ENCODE peak calls at places on chromosomes 13 and 19, in eight cellular contexts. A, Z, S, R, W, D, O and M are unnamed samples.

GRCh38 chr19:15199652-15200574 is 882 bp downstream of the NOTCH3 start:
- DNase-seq in O (no peak), S (no peak), D (no peak), W (no peak), Z (no peak), R (peak), A (no peak), M (no peak)

GRCh38 chr13:79060216-79060615 is 345.8 kb downstream of the RBM26 start:
- DNase-seq in D (no peak), R (no peak), Z (no peak), O (no peak), A (no peak), W (no peak), S (no peak), M (no peak)

GRCh38 chr13:103236213-103236612 is 170.0 kb upstream of the SLC10A2 start:
- DNase-seq in W (no peak), D (no peak), S (no peak), Z (no peak), O (no peak), A (peak), R (no peak), M (peak)

GRCh38 chr13:50609016-50609415 is 234.5 kb downstream of the DLEU7 start:
- DNase-seq in R (no peak), W (no peak), Z (no peak), D (no peak), O (no peak), S (no peak), A (no peak), M (no peak)

GRCh38 chr13:30268673-30269072 is 38.7 kb downstream of the KATNAL1 start:
- DNase-seq in Z (no peak), S (no peak), A (no peak), O (no peak), D (no peak), W (no peak), R (no peak), M (no peak)

GRCh38 chr19:18046066-18046718 is 38.2 kb downstream of the ARRDC2 start:
- DNase-seq in W (peak), R (peak), O (no peak), A (peak), D (no peak), S (no peak), Z (no peak), M (peak)

GRCh38 chr13:109509154-109509905 is 277.1 kb downstream of the IRS2 start:
- DNase-seq in O (no peak), Z (no peak), W (peak), R (peak), A (peak), S (no peak), D (no peak), M (peak)

GRCh38 chr13:102598061-102598460 is 1.3 kb downstream of the TPP2 start:
- DNase-seq in A (no peak), Z (no peak), O (no peak), S (no peak), W (no peak), D (no peak), R (no peak), M (no peak)

GRCh38 chr19:55340784-55341147 is 1.1 kb downstream of the KMT5C start:
- DNase-seq in A (no peak), R (no peak), W (no peak), O (peak), D (no peak), S (no peak), Z (no peak), M (no peak)

GRCh38 chr19:48795855-48796142 is 15.0 kb downstream of the BCAT2 start:
- DNase-seq in Z (peak), D (no peak), W (no peak), R (no peak), A (no peak), S (no peak), O (no peak), M (no peak)

GRCh38 chr19:4075373-4075772 is 8.7 kb upstream of the ZBTB7A start:
- DNase-seq in O (no peak), W (no peak), S (no peak), A (no peak), Z (no peak), R (no peak), D (no peak), M (no peak)

GRCh38 chr13:48006396-48006795 is 5.3 kb upstream of the SUCLA2 start:
- DNase-seq in O (no peak), A (no peak), R (no peak), Z (no peak), W (no peak), S (no peak), D (no peak), M (no peak)

GRCh38 chr19:41161903-41162302 is 31.1 kb upstream of the CYP2S1 start:
- DNase-seq in D (no peak), W (no peak), S (no peak), O (no peak), A (no peak), R (no peak), Z (no peak), M (no peak)

GRCh38 chr19:49132974-49133609 is 13.7 kb downstream of the PPFIA3 start:
- DNase-seq in D (no peak), Z (peak), R (no peak), A (no peak), W (no peak), O (no peak), S (no peak), M (no peak)

GRCh38 chr19:7236153-7236552 is 58.1 kb downstream of the INSR start:
- DNase-seq in Z (no peak), S (no peak), W (no peak), D (no peak), O (no peak), A (no peak), R (no peak), M (no peak)

GRCh38 chr19:51740356-51740755 is 11.3 kb downstream of the FPR1 start:
- DNase-seq in S (no peak), D (no peak), Z (no peak), A (no peak), R (no peak), W (no peak), O (no peak), M (no peak)

GRCh38 chr19:15331419-15332310 is 674 bp downstream of the BRD4 start:
- DNase-seq in S (peak), W (no peak), Z (peak), R (peak), O (peak), A (peak), D (no peak), M (no peak)

GRCh38 chr19:35349614-35350521 is 2.2 kb downstream of the FFAR1 start:
- DNase-seq in S (no peak), D (peak), W (no peak), R (no peak), Z (no peak), O (peak), A (no peak), M (no peak)

GRCh38 chr19:5828661-5829566 is 10.6 kb downstream of the FUT6 start:
- DNase-seq in R (no peak), Z (peak), D (no peak), O (no peak), S (no peak), W (no peak), A (no peak), M (peak)

GRCh38 chr19:46068345-46069258 is 27.8 kb upstream of the IGFL4 start:
- DNase-seq in O (no peak), R (peak), W (peak), Z (no peak), D (no peak), A (peak), S (no peak), M (peak)

GRCh38 chr13:71030789-71031188 is 836.2 kb downstream of the DACH1 start:
- DNase-seq in R (no peak), W (no peak), A (no peak), D (no peak), O (no peak), S (no peak), Z (no peak), M (no peak)

GRCh38 chr19:958967-959685 is 25.0 kb upstream of the WDR18 start:
- DNase-seq in A (peak), S (no peak), O (no peak), R (no peak), Z (no peak), D (no peak), W (no peak), M (no peak)

GRCh38 chr19:962683-963385 is 21.3 kb upstream of the WDR18 start:
- DNase-seq in Z (no peak), R (no peak), W (no peak), D (no peak), O (no peak), S (no peak), A (no peak), M (no peak)

GRCh38 chr19:961866-962620 is 22.1 kb upstream of the WDR18 start:
- DNase-seq in Z (no peak), A (no peak), S (no peak), O (no peak), W (no peak), R (no peak), D (no peak), M (peak)

GRCh38 chr19:960601-960938 is 23.6 kb upstream of the WDR18 start:
- DNase-seq in A (no peak), W (no peak), O (no peak), R (no peak), S (no peak), Z (no peak), D (no peak), M (no peak)

DNA sequence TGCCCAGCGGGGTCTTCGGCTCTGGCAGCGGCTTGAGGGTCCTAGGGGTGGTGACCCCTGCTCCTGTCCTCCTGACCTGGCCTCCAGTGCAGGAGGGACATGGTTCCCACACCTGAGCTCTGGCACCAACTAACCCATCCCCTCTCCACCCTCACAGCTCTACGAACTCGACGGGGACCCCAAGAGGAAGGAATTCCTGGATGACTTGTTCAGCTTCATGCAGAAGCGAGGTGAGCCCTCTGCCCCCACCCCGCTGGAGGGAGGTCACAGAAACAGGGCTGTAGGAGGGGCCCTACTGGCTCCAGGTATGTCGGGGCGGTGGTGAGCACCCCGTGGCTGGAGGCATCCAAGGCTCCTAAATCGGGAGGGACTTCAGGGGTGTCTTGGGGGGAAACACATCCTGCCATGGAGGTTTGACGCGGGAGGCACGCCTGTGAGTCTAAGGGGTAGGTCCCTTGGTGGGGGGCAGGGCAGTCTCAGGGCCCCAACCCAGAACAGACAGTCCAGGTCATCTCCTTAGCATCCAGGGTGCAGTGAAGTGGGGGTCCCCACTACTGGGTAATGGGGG is 24.1 kb upstream of the WDR18 start:
- DNase-seq in Z (no peak), A (no peak), O (no peak), R (no peak), W (no peak), D (no peak), S (no peak), M (no peak)
- TF ChIP-seq CTCF in Z (no peak), A (no peak), O (no peak), R (no peak), W (peak), D (no peak), S (no peak), M (no peak)

GRCh38 chr13:98966019-98966418 is 11.8 kb downstream of the DOCK9 start:
- DNase-seq in O (no peak), W (no peak), A (no peak), R (no peak), S (no peak), D (no peak), Z (no peak), M (no peak)
- H3K4me3 ChIP-seq in O (no peak), W (no peak), A (no peak), R (no peak), S (no peak), D (no peak), Z (no peak), M (no peak)

DNA sequence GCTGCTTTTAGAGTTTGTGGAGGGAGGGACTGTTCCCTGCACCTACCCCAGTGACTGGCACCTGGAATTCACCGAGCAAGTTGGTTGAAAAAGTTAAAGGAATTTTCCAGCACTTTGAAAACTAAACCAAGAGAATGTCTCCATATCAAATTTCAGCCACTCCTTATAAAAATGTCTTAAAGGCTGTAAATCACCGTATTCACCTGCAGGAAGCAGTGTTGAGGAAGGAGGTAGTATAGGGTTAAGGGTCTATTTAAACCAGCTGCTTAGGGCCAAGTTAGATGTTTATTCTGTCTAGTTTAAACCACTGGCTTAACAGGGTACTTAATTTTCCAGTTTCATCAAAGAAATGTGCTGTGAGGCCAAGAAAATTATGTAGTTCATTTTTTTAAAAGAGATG is 3.8 kb upstream of the RAB20 start:
- DNase-seq in O (no peak), A (no peak), R (no peak), D (no peak), Z (no peak), W (peak), S (no peak), M (no peak)
- TF ChIP-seq CTCF in O (no peak), A (no peak), R (no peak), D (no peak), Z (no peak), W (no peak), S (no peak), M (no peak)

GRCh38 chr13:49356224-49356623 is 87.6 kb downstream of the CAB39L start:
- DNase-seq in Z (no peak), A (peak), R (peak), W (no peak), D (no peak), S (no peak), O (no peak), M (peak)
- H3K4me3 ChIP-seq in Z (no peak), A (no peak), R (no peak), W (no peak), D (no peak), S (no peak), O (no peak), M (no peak)

DNA sequence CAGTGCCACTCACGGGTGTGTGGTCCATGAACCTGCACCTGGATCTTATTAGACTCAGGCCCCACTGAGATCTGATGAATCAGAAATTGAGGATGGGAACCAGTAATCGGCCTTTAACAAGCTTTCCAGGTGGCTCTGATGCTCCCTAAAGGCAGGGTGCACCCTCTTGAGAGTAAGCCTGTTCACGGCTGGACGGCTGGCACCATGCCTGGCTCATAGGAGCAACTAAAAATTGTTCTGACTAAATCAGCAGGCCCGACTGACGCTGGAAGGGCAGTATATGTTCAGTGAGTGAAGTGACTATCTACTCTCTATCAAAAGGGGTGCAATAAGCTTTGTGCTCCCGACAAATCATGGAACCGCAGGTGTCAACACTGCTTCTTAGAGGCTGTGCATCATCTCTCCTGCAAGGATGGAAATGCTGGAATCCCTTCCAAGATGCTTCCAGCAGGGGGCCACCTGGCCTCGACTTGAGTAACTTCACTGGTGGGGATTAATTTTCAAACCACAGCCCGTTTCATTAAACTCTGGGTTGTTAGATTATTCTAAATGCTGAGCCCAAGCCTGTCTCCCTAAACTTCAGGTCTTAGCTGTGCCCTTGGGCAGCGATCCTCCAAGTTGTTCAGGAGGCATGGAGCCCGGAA is 28.4 kb downstream of the TMTC4 start:
- DNase-seq in Z (no peak), S (no peak), W (no peak), D (no peak), A (peak), O (no peak), R (peak), M (peak)
- TF ChIP-seq CTCF in Z (peak), S (no peak), W (peak), D (peak), A (peak), O (peak), R (peak), M (peak)

GRCh38 chr19:44848805-44849457 is 2.8 kb downstream of the NECTIN2 start:
- DNase-seq in W (no peak), S (no peak), O (no peak), Z (no peak), R (no peak), D (no peak), A (no peak), M (no peak)
- H3K4me3 ChIP-seq in W (peak), S (no peak), O (peak), Z (peak), R (peak), D (peak), A (peak), M (peak)

GRCh38 chr19:9909251-9909650 is 27.1 kb downstream of the OLFM2 start:
- DNase-seq in O (no peak), A (no peak), R (no peak), D (no peak), S (no peak), W (no peak), Z (no peak), M (no peak)

GRCh38 chr19:9906475-9907087 is 29.7 kb downstream of the OLFM2 start:
- DNase-seq in Z (no peak), R (no peak), S (no peak), D (no peak), W (no peak), O (no peak), A (no peak), M (no peak)

GRCh38 chr19:9901020-9901419 is 35.3 kb downstream of the OLFM2 start:
- DNase-seq in A (no peak), S (no peak), O (no peak), D (no peak), Z (no peak), W (no peak), R (no peak), M (no peak)

DNA sequence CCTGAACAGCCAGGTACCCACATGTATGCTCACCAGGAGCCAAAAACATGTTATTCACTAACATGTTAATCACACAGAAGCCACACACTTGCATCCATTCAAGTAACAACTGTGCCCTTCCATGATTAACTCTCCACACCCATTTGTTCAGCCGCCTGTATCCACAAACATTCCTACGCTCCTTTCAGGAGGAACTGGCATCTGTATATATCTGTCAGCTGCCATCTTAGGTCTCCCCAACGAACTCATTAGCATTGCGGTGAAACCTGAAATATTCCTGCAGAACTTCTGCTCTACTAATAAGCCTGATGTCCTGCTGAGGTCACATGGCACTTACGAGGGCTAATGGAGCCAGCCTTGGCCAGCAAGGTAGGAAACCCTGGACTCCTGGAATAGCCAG is 33.0 kb downstream of the OLFM2 start:
- DNase-seq in W (no peak), S (no peak), O (no peak), A (no peak), R (no peak), Z (no peak), D (no peak), M (no peak)
- TF ChIP-seq CTCF in W (no peak), S (no peak), O (no peak), A (no peak), R (no peak), Z (no peak), D (no peak), M (no peak)

DNA sequence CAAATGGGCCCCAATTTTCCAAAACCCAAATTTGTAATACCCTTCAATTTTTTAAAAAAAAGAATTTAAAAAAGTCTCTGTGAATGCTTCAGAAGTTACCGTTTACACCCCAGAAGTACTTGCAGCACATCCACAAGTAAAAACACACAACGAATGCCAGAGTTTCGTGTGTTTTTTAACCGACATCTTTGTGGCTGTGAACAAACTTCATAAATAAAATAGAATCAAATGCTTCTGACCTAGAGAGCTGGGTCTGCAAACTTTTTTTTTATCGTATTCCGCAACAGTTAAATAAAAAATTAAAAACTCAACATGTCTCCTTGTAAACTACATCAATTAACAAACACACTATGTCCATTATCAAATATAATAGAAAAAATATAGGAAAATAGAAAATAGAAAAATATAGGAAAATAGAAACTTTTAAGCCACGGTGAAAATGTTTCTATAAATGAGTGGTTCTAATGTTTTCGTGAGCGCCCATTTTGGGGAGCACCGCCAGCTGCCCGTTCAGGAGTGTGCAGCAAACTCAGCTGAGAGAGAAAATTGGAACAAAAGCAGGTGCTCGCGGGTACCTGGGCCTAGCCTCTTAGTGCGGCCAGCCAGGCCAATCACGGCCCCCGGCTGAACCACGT is 384 bp upstream of the PDX1 start:
- DNase-seq in Z (no peak), A (peak), S (no peak), W (no peak), D (no peak), O (no peak), R (no peak), M (no peak)
- H3K4me3 ChIP-seq in Z (peak), A (no peak), S (no peak), W (no peak), D (peak), O (peak), R (no peak), M (no peak)

DNA sequence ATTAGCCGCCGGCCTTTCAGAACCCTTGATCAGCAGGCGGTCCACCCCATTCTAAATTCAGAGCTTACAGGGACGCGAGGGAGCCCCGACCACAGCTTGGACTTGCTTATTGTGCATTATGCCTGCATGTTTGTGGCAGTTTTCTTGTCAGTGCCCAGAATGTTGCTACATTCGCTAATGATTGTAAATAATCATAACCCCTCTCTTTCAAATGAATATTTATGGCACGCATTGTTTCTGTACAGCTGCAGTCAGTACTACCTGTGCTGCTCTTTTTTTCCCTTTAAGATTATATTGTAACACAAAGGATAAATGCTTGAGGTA is 321 bp upstream of the VPS36 start:
- DNase-seq in Z (no peak), S (no peak), A (no peak), D (no peak), R (no peak), W (no peak), O (no peak), M (no peak)
- TF ChIP-seq CTCF in Z (no peak), S (no peak), A (no peak), D (no peak), R (no peak), W (no peak), O (no peak), M (no peak)